ENCODE peak calls at places on chromosomes 2 and 18, in four cellular contexts. Z is K562, F is GM12878, A is HepG2. P is an unnamed sample.

GRCh38 chr2:46076251-46076650 is 221.0 kb upstream of the EPAS1 start:
- DNase-seq in Z (no peak), F (no peak), A (no peak), P (peak)

GRCh38 chr2:47422560-47422959 is 19.6 kb downstream of the MSH2 start:
- DNase-seq in Z (no peak), F (no peak), A (no peak), P (peak)

GRCh38 chr2:241933175-241933911 is 63.8 kb downstream of the RTP5 start:
- DNase-seq in Z (no peak), F (no peak), A (no peak), P (no peak)

GRCh38 chr2:9779572-9780264 is 63.6 kb upstream of the TAF1B start:
- DNase-seq in Z (no peak), F (no peak), A (no peak), P (no peak)

GRCh38 chr18:4870177-4870773 is 326.8 kb downstream of the AKAIN1 start:
- DNase-seq in Z (no peak), F (no peak), A (no peak), P (no peak)

GRCh38 chr2:198273670-198274069 is 469.3 kb downstream of the PLCL1 start:
- DNase-seq in Z (no peak), F (no peak), A (no peak), P (no peak)

GRCh38 chr2:29733945-29734344 is 187.4 kb downstream of the ALK start:
- DNase-seq in Z (no peak), F (no peak), A (no peak), P (no peak)

GRCh38 chr2:118689456-118689855 is 158.0 kb downstream of the EN1 start:
- DNase-seq in Z (peak), F (no peak), A (no peak), P (no peak)

GRCh38 chr2:85387754-85388153 is 22.4 kb downstream of the CAPG start:
- DNase-seq in Z (no peak), F (no peak), A (no peak), P (no peak)

GRCh38 chr18:596288-596881 is 403 bp upstream of the CLUL1 start:
- DNase-seq in Z (peak), F (no peak), A (peak), P (no peak)

GRCh38 chr2:11646530-11646929 is 23.5 kb downstream of the NTSR2 start:
- DNase-seq in Z (no peak), F (no peak), A (no peak), P (no peak)

GRCh38 chr2:120367221-120367620 is 21.3 kb downstream of the INHBB start:
- DNase-seq in Z (no peak), F (no peak), A (no peak), P (no peak)

GRCh38 chr2:169999041-169999440 is 171.8 kb downstream of the UBR3 start:
- DNase-seq in Z (no peak), F (no peak), A (no peak), P (no peak)

GRCh38 chr2:70085711-70086277 is 1.5 kb upstream of the PCBP1 start:
- DNase-seq in Z (no peak), F (no peak), A (no peak), P (no peak)

GRCh38 chr18:67586101-67586500 is 69.6 kb upstream of the DSEL start:
- DNase-seq in Z (no peak), F (no peak), A (no peak), P (no peak)
- TF ChIP-seq MXI1 in Z (no peak), F (no peak), A (no peak), P (no peak)

GRCh38 chr2:210360412-210360811 is 45.4 kb upstream of the MYL1 start:
- DNase-seq in Z (no peak), F (no peak), A (no peak), P (no peak)
- TF ChIP-seq RAD21 in Z (no peak), F (no peak), A (no peak), P (no peak)

GRCh38 chr2:187545238-187545751 is 8.9 kb downstream of the TFPI start:
- DNase-seq in Z (no peak), F (no peak), A (no peak), P (no peak)

GRCh38 chr2:187543488-187543887 is 10.7 kb downstream of the TFPI start:
- DNase-seq in Z (no peak), F (no peak), A (no peak), P (no peak)

GRCh38 chr2:187544371-187545080 is 9.7 kb downstream of the TFPI start:
- DNase-seq in Z (no peak), F (no peak), A (no peak), P (no peak)

GRCh38 chr2:187542123-187542522 is 12.1 kb downstream of the TFPI start:
- DNase-seq in Z (no peak), F (no peak), A (no peak), P (no peak)

GRCh38 chr2:187541086-187542085 is 12.8 kb downstream of the TFPI start:
- DNase-seq in Z (no peak), F (no peak), A (peak), P (peak)
- TF ChIP-seq POLR2A in Z (no peak), F (no peak), A (no peak), P (no peak)

DNA sequence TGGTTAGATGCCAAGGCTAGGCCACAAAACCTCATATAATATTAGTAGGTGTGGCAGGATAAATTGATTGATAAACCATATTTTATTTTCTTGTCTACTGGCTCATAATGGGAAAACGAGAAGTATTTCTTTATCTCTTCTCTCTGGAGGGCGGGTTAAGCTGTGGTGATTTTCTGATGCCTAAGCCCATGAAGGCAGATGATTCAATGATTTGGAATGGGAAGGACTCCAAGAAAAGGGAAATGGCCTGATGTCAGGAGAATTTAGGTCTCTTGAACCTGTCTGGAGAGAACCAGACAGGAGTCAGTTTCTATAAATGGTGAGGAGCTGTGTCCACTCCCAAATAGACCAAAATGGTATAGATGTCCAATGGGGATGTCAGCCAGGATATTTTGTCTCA is 18.7 kb upstream of the MAP4K3 start:
- DNase-seq in Z (no peak), F (no peak), A (no peak), P (peak)
- TF ChIP-seq MXI1 in Z (no peak), F (no peak), A (no peak), P (no peak)

P was measured in IMR-90.